ENCODE peak calls at places on chromosomes 13 and 19, in five cellular contexts. A, F, E, B and M are unnamed samples.
A peak's percentile ranks its signal among the peaks of the same experiment; 100 is the strongest.

GRCh38 chr13:48775804-48776203 is 122.1 kb downstream of the CYSLTR2 start:
- DNase-seq in A (peak; percentile 96), F (peak; percentile 97), E (no peak), B (no peak), M (no peak)

GRCh38 chr13:109500146-109500773 is 286.1 kb downstream of the IRS2 start:
- DNase-seq in A (peak; percentile 25), F (peak; percentile 59), E (no peak), B (no peak), M (no peak)

GRCh38 chr19:23699521-23699860 is 12.5 kb upstream of the ZNF675 start:
- DNase-seq in A (no peak), F (no peak), E (no peak), B (no peak), M (no peak)

GRCh38 chr19:47331931-47332547 is at the start of gene C5AR2:
- DNase-seq in A (peak; percentile 36), F (no peak), E (no peak), B (no peak), M (no peak)

GRCh38 chr19:13583114-13583513 is 76.8 kb upstream of the CACNA1A start:
- DNase-seq in A (no peak), F (no peak), E (no peak), B (no peak), M (no peak)

GRCh38 chr19:18802354-18802753 is 11.2 kb upstream of the COMP start:
- DNase-seq in A (no peak), F (no peak), E (no peak), B (no peak), M (no peak)

GRCh38 chr13:49356224-49356623 is 87.6 kb downstream of the CAB39L start:
- DNase-seq in A (peak; percentile 80), F (peak; percentile 92), E (no peak), B (no peak), M (no peak)

GRCh38 chr19:459724-460511 is 915 bp downstream of the SHC2 start:
- DNase-seq in A (no peak), F (peak; percentile 33), E (no peak), B (no peak), M (no peak)

GRCh38 chr19:1422943-1423342 is 15.3 kb upstream of the RPS15 start:
- DNase-seq in A (no peak), F (no peak), E (no peak), B (no peak), M (no peak)

GRCh38 chr13:71378992-71379905 is 487.8 kb downstream of the DACH1 start:
- DNase-seq in A (no peak), F (peak; percentile 47), E (no peak), B (no peak), M (no peak)

GRCh38 chr19:3129112-3129511 is 6.7 kb upstream of the GNA15 start:
- DNase-seq in A (peak; percentile 34), F (peak; percentile 86), E (no peak), B (peak; percentile 36), M (no peak)

GRCh38 chr19:47765522-47766358 is 12.8 kb upstream of the SELENOW start:
- DNase-seq in A (no peak), F (peak; percentile 70), E (no peak), B (peak; percentile 59), M (no peak)

GRCh38 chr13:93477238-93477637 is 250.6 kb downstream of the GPC6 start:
- DNase-seq in A (no peak), F (peak; percentile 23), E (no peak), B (no peak), M (no peak)

GRCh38 chr13:51729853-51730553 is 74.0 kb downstream of the DHRS12 start:
- DNase-seq in A (peak; percentile 84), F (peak; percentile 93), E (no peak), B (peak; percentile 28), M (no peak)

GRCh38 chr13:113145911-113146598 is 12.4 kb upstream of the PROZ start:
- DNase-seq in A (no peak), F (no peak), E (no peak), B (no peak), M (no peak)

GRCh38 chr19:49056101-49056901 is 1.2 kb downstream of the CGB7 start:
- DNase-seq in A (no peak), F (peak; percentile 37), E (peak; percentile 54), B (peak; percentile 66), M (no peak)

GRCh38 chr13:100124265-100124664 is 35.4 kb downstream of the PCCA start:
- DNase-seq in A (peak; percentile 9), F (peak; percentile 48), E (no peak), B (no peak), M (no peak)

GRCh38 chr19:32692727-32693061 is 1.1 kb downstream of the NUDT19 start:
- DNase-seq in A (no peak), F (no peak), E (no peak), B (no peak), M (no peak)

GRCh38 chr13:34899888-34900287 is 42.2 kb upstream of the NBEA start:
- DNase-seq in A (no peak), F (no peak), E (no peak), B (no peak), M (no peak)

GRCh38 chr13:29922896-29923295 is 72.5 kb upstream of the UBL3 start:
- DNase-seq in A (peak; percentile 49), F (peak; percentile 60), E (no peak), B (no peak), M (no peak)

GRCh38 chr13:113801289-113801961 is 42.4 kb downstream of the TMEM255B start:
- DNase-seq in A (no peak), F (no peak), E (no peak), B (no peak), M (no peak)

GRCh38 chr19:45472557-45473365 is 5.0 kb downstream of the FOSB start:
- DNase-seq in A (no peak), F (no peak), E (peak; percentile 67), B (peak; percentile 54), M (no peak)

GRCh38 chr19:10110972-10111317 is 548 bp upstream of the P2RY11 start:
- DNase-seq in A (no peak), F (no peak), E (no peak), B (no peak), M (no peak)

GRCh38 chr19:33862991-33863390 is 66.3 kb downstream of the KCTD15 start:
- DNase-seq in A (no peak), F (no peak), E (no peak), B (no peak), M (no peak)

GRCh38 chr19:12723643-12724426 is at the start of gene TNPO2:
- DNase-seq in A (no peak), F (peak; percentile 71), E (peak; percentile 56), B (peak; percentile 85), M (no peak)

GRCh38 chr19:44401108-44401786 is at the start of gene ZNF285:
- DNase-seq in A (peak; percentile 93), F (peak; percentile 96), E (peak; percentile 85), B (peak; percentile 89), M (no peak)

GRCh38 chr19:47608074-47608907 is 643 bp upstream of the BICRA start:
- DNase-seq in A (peak; percentile 77), F (peak; percentile 96), E (peak; percentile 98), B (peak; percentile 95), M (no peak)

GRCh38 chr19:29492761-29493160 is 33.0 kb upstream of the VSTM2B start:
- DNase-seq in A (no peak), F (no peak), E (no peak), B (no peak), M (no peak)

GRCh38 chr13:110474713-110475112 is 86.8 kb downstream of the RAB20 start:
- DNase-seq in A (no peak), F (no peak), E (no peak), B (no peak), M (no peak)

GRCh38 chr19:10419646-10420443 is 493 bp upstream of the PDE4A start:
- DNase-seq in A (no peak), F (peak; percentile 94), E (peak; percentile 78), B (peak; percentile 75), M (no peak)

GRCh38 chr19:5172859-5173577 is 167.6 kb downstream of the PTPRS start:
- DNase-seq in A (peak; percentile 87), F (peak; percentile 92), E (no peak), B (no peak), M (no peak)

GRCh38 chr19:29622191-29623070 is 16.3 kb downstream of the POP4 start:
- DNase-seq in A (no peak), F (peak; percentile 49), E (no peak), B (peak; percentile 48), M (no peak)

GRCh38 chr13:79229761-79230160 is 176.3 kb downstream of the RBM26 start:
- DNase-seq in A (no peak), F (no peak), E (no peak), B (no peak), M (no peak)

GRCh38 chr13:105278797-105279425 is 1256.6 kb downstream of the EFNB2 start:
- DNase-seq in A (no peak), F (peak; percentile 5), E (no peak), B (no peak), M (no peak)

GRCh38 chr13:113950451-113951245 is 23.2 kb downstream of the C13orf46 start:
- DNase-seq in A (no peak), F (no peak), E (no peak), B (no peak), M (no peak)

GRCh38 chr19:3969435-3970312 is 1.2 kb downstream of the DAPK3 start:
- DNase-seq in A (peak; percentile 54), F (peak; percentile 82), E (no peak), B (no peak), M (no peak)

GRCh38 chr19:57830071-57830602 is at the start of gene ZNF587B:
- DNase-seq in A (no peak), F (peak; percentile 84), E (peak; percentile 8), B (peak; percentile 37), M (no peak)

GRCh38 chr13:102642475-102642874 is 45.7 kb downstream of the TPP2 start:
- DNase-seq in A (no peak), F (no peak), E (no peak), B (no peak), M (no peak)